ENCODE peak calls at places on chromosomes 7 and 10, in four cellular contexts. N is OCI-LY7, M is SK-N-SH, K is PC-3. T is an unnamed sample.

GRCh38 chr7:38502289-38502688 is 128.9 kb downstream of the AMPH start:
- DNase-seq in K (peak), N (no peak), M (no peak), T (no peak)

GRCh38 chr7:120550494-120551048 is 277.6 kb downstream of the KCND2 start:
- DNase-seq in N (no peak), M (no peak), K (peak), T (peak)

GRCh38 chr10:102673961-102674511 is 29.8 kb downstream of the TRIM8 start:
- DNase-seq in K (no peak), M (peak), N (no peak), T (no peak)

GRCh38 chr7:15853832-15854470 is 167.5 kb upstream of the MEOX2 start:
- DNase-seq in K (no peak), N (no peak), M (no peak), T (no peak)

GRCh38 chr10:118340486-118340885 is 1.6 kb downstream of the FAM204A start:
- DNase-seq in K (no peak), N (peak), M (no peak), T (no peak)

GRCh38 chr10:60208676-60209269 is 180.9 kb downstream of the ANK3 start:
- DNase-seq in K (peak), N (peak), M (peak), T (peak)

GRCh38 chr7:111801277-111801676 is 239.0 kb upstream of the IMMP2L start:
- DNase-seq in K (no peak), M (no peak), N (no peak), T (no peak)

GRCh38 chr7:28729685-28730084 is 228.4 kb downstream of the TRIL start:
- DNase-seq in M (no peak), N (no peak), K (no peak), T (no peak)

GRCh38 chr7:101237206-101238067 is at the start of gene CLDN15:
- DNase-seq in K (no peak), M (peak), N (no peak), T (no peak)

GRCh38 chr7:121304259-121304658 is 24.5 kb upstream of the WNT16 start:
- DNase-seq in N (no peak), K (no peak), M (peak), T (no peak)

GRCh38 chr7:29146888-29147609 is 712 bp upstream of the CPVL start:
- DNase-seq in M (no peak), K (peak), N (no peak), T (peak)

GRCh38 chr7:44967571-44968446 is 11.0 kb downstream of the MYO1G start:
- DNase-seq in M (peak), K (no peak), N (no peak), T (no peak)

GRCh38 chr10:16116404-16117304 is 256.3 kb upstream of the MINDY3 start:
- DNase-seq in N (peak), K (peak), M (peak), T (peak)

GRCh38 chr7:15603124-15603523 is 41.3 kb upstream of the AGMO start:
- DNase-seq in N (no peak), M (no peak), K (no peak), T (no peak)

GRCh38 chr10:52031771-52032170 is 282.3 kb upstream of the DKK1 start:
- DNase-seq in N (no peak), K (no peak), M (no peak), T (no peak)

GRCh38 chr10:117775478-117775877 is 232.9 kb downstream of the EMX2 start:
- DNase-seq in N (no peak), K (no peak), M (no peak), T (no peak)

GRCh38 chr10:101567165-101568006 is 20.7 kb downstream of the POLL start:
- DNase-seq in K (no peak), M (no peak), N (no peak), T (no peak)

GRCh38 chr7:36658603-36659516 is 65.4 kb downstream of the AOAH start:
- DNase-seq in M (no peak), K (peak), N (no peak), T (no peak)

GRCh38 chr7:40826419-40827216 is 691.8 kb downstream of the SUGCT start:
- DNase-seq in N (no peak), M (no peak), K (no peak), T (no peak)

GRCh38 chr10:114401195-114401741 is 3.0 kb downstream of the AFAP1L2 start:
- DNase-seq in K (no peak), M (no peak), N (no peak), T (no peak)

GRCh38 chr7:100465702-100466311 is 1.7 kb upstream of the SPACDR start:
- DNase-seq in K (peak), N (peak), M (peak), T (no peak)

GRCh38 chr10:101744267-101744666 is 31.6 kb downstream of the FGF8 start:
- DNase-seq in K (no peak), M (no peak), N (no peak), T (no peak)

GRCh38 chr7:45601094-45601493 is 26.9 kb downstream of the ADCY1 start:
- DNase-seq in M (no peak), K (no peak), N (no peak), T (no peak)

DNA sequence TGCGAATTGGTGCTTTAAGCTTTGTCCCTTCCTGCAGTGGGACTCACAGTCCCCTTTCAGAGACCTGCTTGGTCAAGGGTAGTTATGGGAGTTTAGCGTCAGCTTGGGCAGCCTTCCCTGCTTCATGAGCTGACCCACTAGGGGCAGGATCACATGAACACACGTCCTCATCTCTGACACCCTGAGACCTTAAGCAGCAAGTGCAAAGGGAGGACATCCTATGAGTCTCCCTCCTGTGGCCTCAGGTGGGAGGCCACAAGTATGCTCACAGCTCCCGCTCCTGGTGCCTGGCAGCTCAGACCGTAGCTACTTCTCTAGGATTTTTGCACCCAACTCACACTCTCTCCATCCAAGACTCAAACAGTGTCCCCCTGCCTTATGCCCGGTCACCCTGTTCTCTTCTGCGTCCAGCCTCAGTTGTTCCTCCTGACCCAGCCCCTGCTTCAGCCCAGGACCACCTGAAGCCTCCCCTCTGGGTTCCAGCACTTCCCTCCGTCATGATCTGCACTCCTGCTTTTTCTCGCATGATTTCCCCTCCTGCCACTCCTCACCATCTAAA is 136.6 kb upstream of the FAM20C start:
- DNase-seq in N (no peak), K (no peak), M (no peak), T (no peak)
- TF ChIP-seq CTCF in N (no peak), K (no peak), M (no peak), T (no peak)

GRCh38 chr7:51253157-51253556 is 63.5 kb downstream of the COBL start:
- DNase-seq in N (no peak), M (no peak), K (peak), T (no peak)

GRCh38 chr7:51256916-51257315 is 59.7 kb downstream of the COBL start:
- DNase-seq in N (no peak), K (no peak), M (no peak), T (no peak)

GRCh38 chr7:51256244-51256781 is 60.3 kb downstream of the COBL start:
- DNase-seq in M (no peak), N (no peak), K (no peak), T (no peak)

GRCh38 chr7:51255050-51255449 is 61.6 kb downstream of the COBL start:
- DNase-seq in N (no peak), K (no peak), M (no peak), T (no peak)

GRCh38 chr7:51255536-51256243 is 60.9 kb downstream of the COBL start:
- DNase-seq in K (peak), N (no peak), M (no peak), T (no peak)
- TF ChIP-seq EZH2phosphoT487 in K (no peak), N (no peak), M (no peak), T (no peak)

GRCh38 chr10:25232229-25232628 is 57.4 kb downstream of the GPR158 start:
- DNase-seq in N (no peak), K (no peak), M (no peak), T (no peak)

GRCh38 chr10:25231751-25232150 is 57.0 kb downstream of the GPR158 start:
- DNase-seq in M (no peak), K (no peak), N (no peak), T (no peak)

GRCh38 chr10:25222085-25222660 is 47.4 kb downstream of the GPR158 start:
- DNase-seq in N (no peak), K (no peak), M (no peak), T (no peak)

DNA sequence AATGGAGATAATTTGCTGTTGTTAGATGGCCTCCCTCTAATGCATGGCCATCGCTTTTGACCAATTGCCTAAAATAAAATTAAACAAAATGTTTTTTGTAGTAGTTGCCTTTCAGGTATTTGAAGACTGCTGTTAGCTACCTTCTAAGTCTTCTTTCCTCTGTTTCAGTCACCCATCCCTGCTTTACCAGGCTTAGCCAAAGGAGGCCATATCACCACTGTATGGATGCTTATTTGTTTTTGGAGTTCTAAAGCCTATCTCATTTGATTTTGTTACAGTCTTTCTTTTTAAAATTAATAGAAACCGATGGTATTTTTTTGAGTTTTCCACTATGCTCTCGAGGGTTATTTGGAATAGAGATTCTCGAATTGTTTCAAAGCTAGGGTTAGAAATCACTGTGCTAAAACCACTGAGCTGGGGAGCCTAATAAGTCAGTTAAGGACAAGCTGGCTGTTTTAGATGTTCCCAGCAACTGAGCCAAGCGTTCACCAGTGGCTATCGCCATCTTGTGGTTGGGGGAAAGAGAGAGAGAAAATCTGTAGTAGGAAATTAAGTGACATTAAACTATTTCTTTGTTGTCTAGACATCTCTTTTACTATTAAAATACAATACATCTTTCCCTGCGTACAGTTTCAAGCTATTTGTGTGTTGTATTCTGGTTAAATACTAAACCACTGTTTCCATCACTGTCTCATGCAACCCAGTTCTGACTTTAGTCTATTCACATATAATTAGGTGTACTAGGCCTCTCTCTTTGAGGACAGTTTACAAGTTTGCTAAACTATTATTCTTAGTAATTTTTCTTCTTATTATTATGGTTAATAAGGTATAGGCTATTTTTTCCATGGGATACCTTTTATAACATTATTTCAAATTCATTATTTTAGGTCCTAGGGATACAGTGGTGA is 52.2 kb downstream of the GPR158 start:
- DNase-seq in M (peak), N (peak), K (peak), T (peak)
- TF ChIP-seq CTCF in M (peak), N (peak), K (peak), T (peak)

GRCh38 chr10:21715531-21716195 is 181.6 kb downstream of the MLLT10 start:
- DNase-seq in K (peak), M (no peak), N (no peak), T (no peak)
- TF ChIP-seq EZH2phosphoT487 in K (no peak), M (no peak), N (no peak), T (no peak)

DNA sequence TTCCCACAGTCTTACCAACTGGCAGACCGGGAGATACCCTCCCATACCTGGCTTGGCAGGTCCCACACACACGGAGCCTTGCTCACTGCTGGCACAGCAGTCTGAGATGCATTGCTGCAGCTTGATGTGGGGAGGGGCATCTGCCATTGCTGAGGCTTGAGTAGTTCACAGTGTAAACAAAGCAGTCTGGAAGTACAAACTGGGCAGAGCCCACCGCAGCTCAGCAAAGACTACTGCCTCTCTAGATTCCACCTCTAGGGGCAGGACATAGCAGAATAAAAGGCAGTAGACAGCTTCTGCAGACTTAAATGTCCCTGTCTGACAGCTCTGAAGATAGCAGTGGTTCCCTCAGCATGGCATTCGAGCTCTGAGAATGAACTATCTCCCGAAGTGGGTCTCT is 69.6 kb upstream of the RELN start:
- DNase-seq in K (no peak), M (no peak), N (no peak), T (no peak)
- TF ChIP-seq CTCF in K (no peak), M (no peak), N (no peak), T (no peak)

GRCh38 chr7:158246960-158247673 is 340.5 kb downstream of the PTPRN2 start:
- DNase-seq in N (no peak), K (no peak), M (no peak), T (no peak)

GRCh38 chr7:158245724-158246041 is 341.9 kb downstream of the PTPRN2 start:
- DNase-seq in N (no peak), M (no peak), K (no peak), T (no peak)

GRCh38 chr7:158246272-158246959 is 341.2 kb downstream of the PTPRN2 start:
- DNase-seq in M (no peak), K (no peak), N (no peak), T (no peak)

GRCh38 chr7:158244430-158244829 is 343.2 kb downstream of the PTPRN2 start:
- DNase-seq in M (no peak), K (no peak), N (no peak), T (no peak)

GRCh38 chr7:158244873-158245723 is 342.5 kb downstream of the PTPRN2 start:
- DNase-seq in N (no peak), M (no peak), K (no peak), T (no peak)
- TF ChIP-seq EZH2phosphoT487 in N (no peak), M (no peak), K (no peak), T (no peak)

T was measured in MM.1S.